ENCODE peak calls at places on chromosomes 2 and 18, in four cellular contexts. U is HepG2, G is SK-N-SH, X is WTC11. Q is an unnamed sample.

GRCh38 chr2:234373060-234373459 is 123.8 kb downstream of the ARL4C start:
- DNase-seq in U (no peak), G (no peak), X (no peak), Q (no peak)

GRCh38 chr2:40041983-40042382 is 262.9 kb upstream of the THUMPD2 start:
- DNase-seq in U (no peak), G (no peak), X (no peak), Q (peak)

GRCh38 chr2:237726401-237726830 is 72.2 kb upstream of the RBM44 start:
- DNase-seq in U (no peak), G (peak), X (no peak), Q (no peak)

GRCh38 chr2:226644342-226644957 is 155.2 kb downstream of the IRS1 start:
- DNase-seq in U (no peak), G (no peak), X (no peak), Q (no peak)

GRCh38 chr18:58256316-58257080 is 212.5 kb downstream of the NEDD4L start:
- DNase-seq in U (no peak), G (no peak), X (no peak), Q (no peak)

GRCh38 chr2:186995092-186995491 is 146.1 kb upstream of the ZSWIM2 start:
- DNase-seq in U (no peak), G (no peak), X (no peak), Q (no peak)

GRCh38 chr18:79988925-79989361 is 580 bp upstream of the TXNL4A start:
- DNase-seq in U (no peak), G (no peak), X (no peak), Q (peak)

GRCh38 chr2:46471705-46472104 is 7.7 kb upstream of the TMEM247 start:
- DNase-seq in U (no peak), G (no peak), X (no peak), Q (no peak)

GRCh38 chr18:40366521-40366920 is 1588.5 kb upstream of the PIK3C3 start:
- DNase-seq in U (no peak), G (no peak), X (no peak), Q (no peak)

GRCh38 chr2:203959265-203960034 is 22.9 kb downstream of the ICOS start:
- DNase-seq in U (no peak), G (no peak), X (no peak), Q (no peak)

GRCh38 chr2:135709992-135710391 is 31.7 kb upstream of the UBXN4 start:
- DNase-seq in U (peak), G (peak), X (peak), Q (peak)

GRCh38 chr2:183264890-183265535 is 140.8 kb downstream of the NUP35 start:
- DNase-seq in U (no peak), G (no peak), X (no peak), Q (no peak)

GRCh38 chr18:46214435-46214834 is 110.2 kb downstream of the HAUS1 start:
- DNase-seq in U (no peak), G (no peak), X (no peak), Q (no peak)

GRCh38 chr2:26630235-26630634 is 10.9 kb downstream of the CIB4 start:
- DNase-seq in U (no peak), G (no peak), X (no peak), Q (no peak)

GRCh38 chr2:158079672-158080071 is 22.0 kb upstream of the UPP2 start:
- DNase-seq in U (peak), G (no peak), X (no peak), Q (no peak)

GRCh38 chr2:223599646-223600009 is 2.5 kb downstream of the SCG2 start:
- DNase-seq in U (no peak), G (no peak), X (no peak), Q (no peak)

GRCh38 chr2:176493909-176494308 is 224.7 kb downstream of the MTX2 start:
- DNase-seq in U (no peak), G (no peak), X (no peak), Q (peak)

GRCh38 chr2:65064728-65065552 is 8.7 kb downstream of the CEP68 start:
- DNase-seq in U (peak), G (no peak), X (no peak), Q (peak)

GRCh38 chr2:128464456-128464855 is 145.8 kb upstream of the HS6ST1 start:
- DNase-seq in U (no peak), G (no peak), X (no peak), Q (no peak)

GRCh38 chr2:95026471-95027368 is 1.2 kb downstream of the MAL start:
- DNase-seq in U (no peak), G (no peak), X (peak), Q (no peak)

GRCh38 chr2:219453691-219454131 is 19.1 kb downstream of the SPEG start:
- DNase-seq in U (no peak), G (peak), X (no peak), Q (no peak)

GRCh38 chr2:239351687-239352086 is 49.1 kb downstream of the HDAC4 start:
- DNase-seq in U (no peak), G (no peak), X (no peak), Q (no peak)

GRCh38 chr2:100008960-100009359 is 133.4 kb downstream of the AFF3 start:
- DNase-seq in U (no peak), G (no peak), X (no peak), Q (peak)

GRCh38 chr2:8376603-8377423 is 305.0 kb upstream of the ID2 start:
- DNase-seq in U (no peak), G (no peak), X (no peak), Q (no peak)

GRCh38 chr2:8380026-8380425 is 301.8 kb upstream of the ID2 start:
- DNase-seq in U (no peak), G (no peak), X (no peak), Q (no peak)

GRCh38 chr2:8379134-8379533 is 302.7 kb upstream of the ID2 start:
- DNase-seq in U (no peak), G (no peak), X (no peak), Q (no peak)

GRCh38 chr2:8380573-8380972 is 301.3 kb upstream of the ID2 start:
- DNase-seq in U (no peak), G (no peak), X (no peak), Q (no peak)

GRCh38 chr2:8378016-8378810 is 303.6 kb upstream of the ID2 start:
- DNase-seq in U (peak), G (no peak), X (no peak), Q (no peak)
- TF ChIP-seq MAX in U (peak), G (no peak), X (no peak), Q (no peak)

GRCh38 chr2:105795575-105795934 is 50.8 kb downstream of the NCK2 start:
- DNase-seq in U (no peak), G (no peak), X (no peak), Q (peak)
- TF ChIP-seq MAX in U (no peak), G (no peak), X (no peak), Q (no peak)

GRCh38 chr2:156447761-156448160 is 11.6 kb downstream of the GPD2 start:
- DNase-seq in U (no peak), G (no peak), X (no peak), Q (no peak)

GRCh38 chr2:156443089-156443488 is 6.9 kb downstream of the GPD2 start:
- DNase-seq in U (no peak), G (no peak), X (no peak), Q (no peak)

GRCh38 chr2:156445311-156446218 is 9.4 kb downstream of the GPD2 start:
- DNase-seq in U (no peak), G (no peak), X (no peak), Q (no peak)
- TF ChIP-seq MAX in U (no peak), G (no peak), X (no peak), Q (no peak)

GRCh38 chr2:15559800-15560403 is 1.2 kb downstream of the NBAS start:
- DNase-seq in U (no peak), G (no peak), X (no peak), Q (no peak)
- TF ChIP-seq MAX in U (no peak), G (no peak), X (no peak), Q (no peak)

GRCh38 chr2:240884221-240884620 is 11.7 kb downstream of the MAB21L4 start:
- DNase-seq in U (no peak), G (no peak), X (no peak), Q (no peak)
- TF ChIP-seq MAX in U (no peak), G (no peak), X (no peak), Q (no peak)

GRCh38 chr2:7902251-7902765 is 779.5 kb upstream of the ID2 start:
- DNase-seq in U (no peak), G (no peak), X (no peak), Q (no peak)

GRCh38 chr2:7895356-7895755 is 786.5 kb upstream of the ID2 start:
- DNase-seq in U (no peak), G (no peak), X (no peak), Q (no peak)

GRCh38 chr2:7899923-7900322 is 781.9 kb upstream of the ID2 start:
- DNase-seq in U (no peak), G (no peak), X (no peak), Q (peak)

GRCh38 chr2:7900593-7900992 is 781.3 kb upstream of the ID2 start:
- DNase-seq in U (no peak), G (no peak), X (no peak), Q (peak)

DNA sequence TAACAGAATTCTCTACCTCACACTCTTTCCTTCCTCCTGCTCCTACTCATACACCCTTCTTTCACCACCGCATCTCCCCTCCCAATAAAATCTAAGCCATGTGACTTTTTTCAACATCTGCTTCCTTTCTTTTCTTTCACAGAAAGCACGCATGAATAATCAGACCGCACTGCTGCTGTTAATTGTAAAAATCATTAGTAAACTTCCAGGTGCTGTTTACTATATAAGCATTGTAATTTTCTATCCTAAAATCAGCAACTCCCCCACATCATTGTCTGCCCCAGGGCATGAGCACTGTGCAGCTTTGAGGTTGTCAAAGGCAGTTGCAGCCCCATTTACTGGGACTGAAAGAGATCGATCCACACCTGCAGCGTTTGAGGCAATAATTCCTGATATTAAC is 782.6 kb upstream of the ID2 start:
- DNase-seq in U (no peak), G (peak), X (no peak), Q (peak)
- TF ChIP-seq MAX in U (no peak), G (no peak), X (no peak), Q (no peak)

GRCh38 chr2:145931836-145932352 is 1412.0 kb upstream of the ZEB2 start:
- DNase-seq in U (no peak), G (no peak), X (no peak), Q (no peak)
- TF ChIP-seq MAX in U (no peak), G (no peak), X (no peak), Q (no peak)

GRCh38 chr2:36458106-36458505 is 102.5 kb downstream of the CRIM1 start:
- DNase-seq in U (no peak), G (no peak), X (no peak), Q (no peak)

GRCh38 chr2:36456227-36456788 is 100.7 kb downstream of the CRIM1 start:
- DNase-seq in U (no peak), G (peak), X (no peak), Q (no peak)

GRCh38 chr2:36455011-36455410 is 99.4 kb downstream of the CRIM1 start:
- DNase-seq in U (no peak), G (no peak), X (no peak), Q (no peak)

GRCh38 chr2:36453652-36454051 is 98.1 kb downstream of the CRIM1 start:
- DNase-seq in U (peak), G (no peak), X (no peak), Q (no peak)

GRCh38 chr2:36455788-36456187 is 100.2 kb downstream of the CRIM1 start:
- DNase-seq in U (no peak), G (no peak), X (no peak), Q (no peak)
- TF ChIP-seq MAX in U (no peak), G (peak), X (no peak), Q (no peak)

DNA sequence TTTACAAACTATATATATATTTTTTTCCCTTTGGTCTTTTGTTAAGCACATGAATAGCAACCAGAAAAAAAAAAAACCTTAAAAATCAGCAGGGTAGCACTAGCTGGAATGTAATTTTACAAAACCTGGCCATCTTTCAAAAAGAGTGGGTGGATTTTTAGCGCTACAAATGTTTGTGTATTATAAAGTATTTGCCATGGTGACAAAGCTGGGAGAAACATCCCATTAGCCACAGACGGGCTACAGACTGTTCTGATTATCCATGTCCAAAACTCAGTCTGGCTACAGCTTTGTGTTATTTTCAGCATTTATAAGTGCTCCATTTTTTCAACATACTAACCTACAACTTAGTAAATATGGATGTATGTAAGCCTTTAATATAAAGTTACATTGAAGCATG is 249.5 kb upstream of the TANK start:
- DNase-seq in U (no peak), G (peak), X (no peak), Q (no peak)
- TF ChIP-seq MAX in U (no peak), G (no peak), X (no peak), Q (no peak)

DNA sequence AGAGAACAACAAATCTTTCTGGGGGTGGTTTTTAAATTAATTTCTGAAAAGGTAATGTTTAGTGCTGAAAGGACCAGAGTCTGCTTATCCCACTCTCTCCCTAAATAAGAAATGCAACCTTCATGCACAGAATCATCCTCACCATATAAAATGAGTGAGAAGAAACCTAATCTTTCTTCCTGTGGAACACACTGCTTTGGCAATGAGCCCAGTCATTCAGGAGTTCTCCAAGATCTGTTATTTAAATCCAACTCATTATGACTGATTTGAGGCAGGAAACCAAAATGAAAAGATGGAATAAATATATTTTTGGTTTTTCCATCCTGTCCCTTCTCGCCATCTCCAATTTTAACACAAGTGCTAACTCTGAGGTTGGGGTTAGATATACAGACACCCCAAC is 228.3 kb downstream of the SRBD1 start:
- DNase-seq in U (no peak), G (no peak), X (no peak), Q (no peak)
- TF ChIP-seq MAX in U (no peak), G (no peak), X (no peak), Q (no peak)